ENCODE peak calls at places on chromosomes 1 and 21, in nine cellular contexts. One of them, this sample, is unnamed.

GRCh38 chr1:11802973-11803885 is 2.5 kb downstream of the MTHFR start:
- DNase-seq in HepG2: peak; percentile 64
- DNase-seq in breast epithelium: peak; percentile 83
- DNase-seq in ovary: peak; percentile 97
- DNase-seq in stomach: peak; percentile 89
- DNase-seq in heart left ventricle: peak; percentile 95
- DNase-seq in esophagus muscularis mucosa: peak; percentile 99
- DNase-seq in K562: peak; percentile 88
- DNase-seq in A549: no peak
- DNase-seq in this sample: peak; percentile 88

GRCh38 chr1:246794261-246795093 is 70.3 kb downstream of the SCCPDH start:
- DNase-seq in HepG2: no peak
- DNase-seq in breast epithelium: no peak
- DNase-seq in ovary: no peak
- DNase-seq in stomach: no peak
- DNase-seq in heart left ventricle: no peak
- DNase-seq in esophagus muscularis mucosa: no peak
- DNase-seq in K562: peak; percentile 48
- DNase-seq in A549: peak; percentile 16
- DNase-seq in this sample: no peak

GRCh38 chr1:176102700-176103244 is 104.3 kb downstream of the COP1 start:
- DNase-seq in HepG2: no peak
- DNase-seq in breast epithelium: no peak
- DNase-seq in ovary: no peak
- DNase-seq in stomach: no peak
- DNase-seq in heart left ventricle: no peak
- DNase-seq in esophagus muscularis mucosa: no peak
- DNase-seq in K562: no peak
- DNase-seq in A549: no peak
- DNase-seq in this sample: no peak

GRCh38 chr1:220113136-220113695 is 19.3 kb downstream of the IARS2 start:
- DNase-seq in HepG2: peak; percentile 30
- DNase-seq in breast epithelium: no peak
- DNase-seq in ovary: no peak
- DNase-seq in stomach: no peak
- DNase-seq in heart left ventricle: no peak
- DNase-seq in esophagus muscularis mucosa: no peak
- DNase-seq in K562: peak; percentile 59
- DNase-seq in A549: peak; percentile 49
- DNase-seq in this sample: no peak

GRCh38 chr1:223748405-223748772 is 36.0 kb downstream of the CAPN2 start:
- DNase-seq in HepG2: no peak
- DNase-seq in breast epithelium: no peak
- DNase-seq in ovary: peak; percentile 47
- DNase-seq in stomach: no peak
- DNase-seq in heart left ventricle: no peak
- DNase-seq in esophagus muscularis mucosa: no peak
- DNase-seq in K562: no peak
- DNase-seq in A549: peak; percentile 65
- DNase-seq in this sample: no peak

GRCh38 chr1:23282967-23283366 is 61.1 kb downstream of the HNRNPR start:
- DNase-seq in HepG2: no peak
- DNase-seq in breast epithelium: no peak
- DNase-seq in ovary: no peak
- DNase-seq in stomach: no peak
- DNase-seq in heart left ventricle: no peak
- DNase-seq in esophagus muscularis mucosa: no peak
- DNase-seq in K562: no peak
- DNase-seq in A549: peak; percentile 34
- DNase-seq in this sample: no peak

GRCh38 chr1:109425902-109426277 is 358 bp downstream of the PSMA5 start:
- DNase-seq in HepG2: peak; percentile 59
- DNase-seq in breast epithelium: peak; percentile 54
- DNase-seq in ovary: no peak
- DNase-seq in stomach: peak; percentile 61
- DNase-seq in heart left ventricle: no peak
- DNase-seq in esophagus muscularis mucosa: peak; percentile 93
- DNase-seq in K562: no peak
- DNase-seq in A549: peak; percentile 58
- DNase-seq in this sample: no peak

GRCh38 chr1:18182518-18183160 is 75.0 kb downstream of the IGSF21 start:
- DNase-seq in HepG2: no peak
- DNase-seq in breast epithelium: no peak
- DNase-seq in ovary: no peak
- DNase-seq in stomach: no peak
- DNase-seq in heart left ventricle: no peak
- DNase-seq in esophagus muscularis mucosa: no peak
- DNase-seq in K562: no peak
- DNase-seq in A549: peak; percentile 6
- DNase-seq in this sample: no peak

GRCh38 chr1:152924191-152924590 is 15.8 kb downstream of the IVL start:
- DNase-seq in HepG2: no peak
- DNase-seq in breast epithelium: no peak
- DNase-seq in ovary: no peak
- DNase-seq in stomach: no peak
- DNase-seq in heart left ventricle: no peak
- DNase-seq in esophagus muscularis mucosa: no peak
- DNase-seq in K562: no peak
- DNase-seq in A549: no peak
- DNase-seq in this sample: no peak

GRCh38 chr1:174789399-174789798 is 210.3 kb upstream of the CACYBP start:
- DNase-seq in HepG2: no peak
- DNase-seq in breast epithelium: no peak
- DNase-seq in ovary: no peak
- DNase-seq in stomach: no peak
- DNase-seq in heart left ventricle: no peak
- DNase-seq in esophagus muscularis mucosa: no peak
- DNase-seq in K562: no peak
- DNase-seq in A549: no peak
- DNase-seq in this sample: no peak

GRCh38 chr21:18716578-18717138 is 313.1 kb upstream of the TMPRSS15 start:
- DNase-seq in HepG2: no peak
- DNase-seq in breast epithelium: no peak
- DNase-seq in ovary: no peak
- DNase-seq in stomach: no peak
- DNase-seq in heart left ventricle: no peak
- DNase-seq in esophagus muscularis mucosa: no peak
- DNase-seq in K562: no peak
- DNase-seq in A549: no peak
- DNase-seq in this sample: no peak

GRCh38 chr1:225413708-225414375 is 14.0 kb downstream of the LBR start:
- DNase-seq in HepG2: no peak
- DNase-seq in breast epithelium: no peak
- DNase-seq in ovary: no peak
- DNase-seq in stomach: no peak
- DNase-seq in heart left ventricle: no peak
- DNase-seq in esophagus muscularis mucosa: no peak
- DNase-seq in K562: no peak
- DNase-seq in A549: no peak
- DNase-seq in this sample: no peak

GRCh38 chr1:37795340-37796110 is 1.9 kb downstream of the MANEAL start:
- DNase-seq in HepG2: no peak
- DNase-seq in breast epithelium: peak; percentile 63
- DNase-seq in ovary: peak; percentile 66
- DNase-seq in stomach: peak; percentile 68
- DNase-seq in heart left ventricle: peak; percentile 83
- DNase-seq in esophagus muscularis mucosa: no peak
- DNase-seq in K562: peak; percentile 88
- DNase-seq in A549: no peak
- DNase-seq in this sample: peak; percentile 73

GRCh38 chr1:211559222-211560010 is 19.5 kb downstream of the SLC30A1 start:
- DNase-seq in HepG2: no peak
- DNase-seq in breast epithelium: no peak
- DNase-seq in ovary: no peak
- DNase-seq in stomach: no peak
- DNase-seq in heart left ventricle: no peak
- DNase-seq in esophagus muscularis mucosa: peak; percentile 81
- DNase-seq in K562: no peak
- DNase-seq in A549: no peak
- DNase-seq in this sample: no peak

GRCh38 chr1:27992271-27992670 is 32.5 kb downstream of the XKR8 start:
- DNase-seq in HepG2: no peak
- DNase-seq in breast epithelium: no peak
- DNase-seq in ovary: no peak
- DNase-seq in stomach: no peak
- DNase-seq in heart left ventricle: no peak
- DNase-seq in esophagus muscularis mucosa: no peak
- DNase-seq in K562: no peak
- DNase-seq in A549: no peak
- DNase-seq in this sample: no peak

GRCh38 chr1:201709564-201710295 is 119.2 kb upstream of the IPO9 start:
- DNase-seq in HepG2: peak; percentile 24
- DNase-seq in breast epithelium: peak; percentile 66
- DNase-seq in ovary: peak; percentile 78
- DNase-seq in stomach: peak; percentile 74
- DNase-seq in heart left ventricle: peak; percentile 91
- DNase-seq in esophagus muscularis mucosa: no peak
- DNase-seq in K562: peak; percentile 88
- DNase-seq in A549: peak; percentile 54
- DNase-seq in this sample: peak; percentile 85

GRCh38 chr1:88079036-88079435 is 605.0 kb upstream of the PKN2 start:
- DNase-seq in HepG2: peak; percentile 18
- DNase-seq in breast epithelium: no peak
- DNase-seq in ovary: no peak
- DNase-seq in stomach: no peak
- DNase-seq in heart left ventricle: no peak
- DNase-seq in esophagus muscularis mucosa: no peak
- DNase-seq in K562: peak; percentile 8
- DNase-seq in A549: no peak
- DNase-seq in this sample: no peak

GRCh38 chr1:180863158-180863775 is 49.4 kb upstream of the KIAA1614 start:
- DNase-seq in HepG2: peak; percentile 31
- DNase-seq in breast epithelium: no peak
- DNase-seq in ovary: no peak
- DNase-seq in stomach: no peak
- DNase-seq in heart left ventricle: no peak
- DNase-seq in esophagus muscularis mucosa: no peak
- DNase-seq in K562: peak; percentile 30
- DNase-seq in A549: peak; percentile 50
- DNase-seq in this sample: no peak

GRCh38 chr1:31575373-31576140 is 758 bp upstream of the TINAGL1 start:
- DNase-seq in HepG2: peak; percentile 93
- DNase-seq in breast epithelium: peak; percentile 85
- DNase-seq in ovary: no peak
- DNase-seq in stomach: peak; percentile 91
- DNase-seq in heart left ventricle: no peak
- DNase-seq in esophagus muscularis mucosa: no peak
- DNase-seq in K562: peak; percentile 14
- DNase-seq in A549: no peak
- DNase-seq in this sample: peak; percentile 79

GRCh38 chr1:110310300-110310699 is 28.9 kb upstream of the RBM15 start:
- DNase-seq in HepG2: no peak
- DNase-seq in breast epithelium: no peak
- DNase-seq in ovary: no peak
- DNase-seq in stomach: no peak
- DNase-seq in heart left ventricle: peak; percentile 65
- DNase-seq in esophagus muscularis mucosa: no peak
- DNase-seq in K562: no peak
- DNase-seq in A549: no peak
- DNase-seq in this sample: no peak

DNA sequence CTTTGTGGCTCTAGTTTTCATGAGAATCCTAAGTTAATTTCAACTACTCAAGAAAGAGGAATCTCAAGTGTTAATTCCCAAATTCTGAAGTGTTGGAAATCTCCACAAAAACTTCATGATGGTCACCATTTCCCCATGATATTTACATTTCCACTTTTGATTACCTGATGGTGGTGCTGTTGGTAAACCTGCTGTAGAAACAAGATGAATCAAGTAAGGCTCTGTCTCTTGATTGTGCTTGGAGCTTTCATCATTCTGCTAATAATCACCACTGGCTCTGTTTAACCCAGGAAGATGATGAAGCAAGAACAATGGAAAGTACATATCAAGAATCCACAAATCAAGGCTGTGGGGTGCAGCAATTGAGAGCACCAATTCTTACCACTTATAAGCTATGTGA is 77.8 kb downstream of the C4BPA start:
- DNase-seq in HepG2: no peak
- DNase-seq in breast epithelium: no peak
- DNase-seq in ovary: no peak
- DNase-seq in stomach: no peak
- DNase-seq in heart left ventricle: no peak
- DNase-seq in esophagus muscularis mucosa: no peak
- DNase-seq in K562: no peak
- DNase-seq in A549: peak; percentile 20
- DNase-seq in this sample: no peak
- TF ChIP-seq CTCF in HepG2: peak; percentile 55
- TF ChIP-seq CTCF in breast epithelium: peak; percentile 9
- TF ChIP-seq CTCF in ovary: no peak
- TF ChIP-seq CTCF in stomach: no peak
- TF ChIP-seq CTCF in heart left ventricle: peak; percentile 32
- TF ChIP-seq CTCF in esophagus muscularis mucosa: no peak
- TF ChIP-seq CTCF in K562: peak; percentile 29
- TF ChIP-seq CTCF in A549: peak; percentile 22
- TF ChIP-seq CTCF in this sample: peak; percentile 49

DNA sequence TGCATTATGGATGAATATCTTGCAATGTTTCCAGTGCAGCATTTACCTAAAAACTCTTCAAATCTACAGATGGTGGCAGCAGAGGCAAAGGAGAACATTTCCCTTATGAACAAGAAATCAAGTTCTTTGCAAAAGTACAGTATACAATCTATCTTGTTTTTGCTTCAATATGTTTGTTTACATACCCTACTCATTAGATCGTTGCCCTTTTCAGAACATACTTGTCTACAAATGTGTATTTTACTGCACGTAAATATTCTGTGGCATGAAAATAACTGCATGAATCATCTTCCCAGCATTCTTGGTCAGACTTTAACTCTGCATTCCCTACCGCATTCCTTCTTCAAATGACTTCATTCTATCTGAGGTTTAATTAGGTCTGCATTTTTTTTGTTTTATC is 212.7 kb downstream of the ZP4 start:
- DNase-seq in HepG2: no peak
- DNase-seq in breast epithelium: no peak
- DNase-seq in ovary: no peak
- DNase-seq in stomach: no peak
- DNase-seq in heart left ventricle: no peak
- DNase-seq in esophagus muscularis mucosa: no peak
- DNase-seq in K562: no peak
- DNase-seq in A549: peak; percentile 36
- DNase-seq in this sample: no peak
- TF ChIP-seq POLR2A in HepG2: no peak
- TF ChIP-seq POLR2A in breast epithelium: no peak
- TF ChIP-seq POLR2A in ovary: no peak
- TF ChIP-seq POLR2A in stomach: no peak
- TF ChIP-seq POLR2A in heart left ventricle: no peak
- TF ChIP-seq POLR2A in esophagus muscularis mucosa: no peak
- TF ChIP-seq POLR2A in K562: no peak
- TF ChIP-seq POLR2A in A549: no peak
- TF ChIP-seq POLR2A in this sample: no peak

GRCh38 chr21:30714436-30714835 is 4.1 kb downstream of the KRTAP21-3 start:
- DNase-seq in HepG2: no peak
- DNase-seq in breast epithelium: no peak
- DNase-seq in ovary: no peak
- DNase-seq in stomach: no peak
- DNase-seq in heart left ventricle: no peak
- DNase-seq in esophagus muscularis mucosa: no peak
- DNase-seq in K562: no peak
- DNase-seq in A549: no peak
- DNase-seq in this sample: no peak
- H3K4me1 ChIP-seq in HepG2: no peaks in the 10 kb centered on the region
- H3K4me1 ChIP-seq in breast epithelium: no peaks in the 10 kb centered on the region
- H3K4me1 ChIP-seq in ovary: no peaks in the 10 kb centered on the region
- H3K4me1 ChIP-seq in stomach: no peaks in the 10 kb centered on the region
- H3K4me1 ChIP-seq in heart left ventricle: no peaks in the 10 kb centered on the region
- H3K4me1 ChIP-seq in esophagus muscularis mucosa: no peaks in the 10 kb centered on the region
- H3K4me1 ChIP-seq in K562: no peaks in the 10 kb centered on the region
- H3K4me1 ChIP-seq in A549: no peaks in the 10 kb centered on the region
- H3K4me1 ChIP-seq in this sample: no peaks in the 10 kb centered on the region

GRCh38 chr1:197519741-197520334 is 251.8 kb downstream of the CRB1 start:
- DNase-seq in HepG2: peak; percentile 5
- DNase-seq in breast epithelium: no peak
- DNase-seq in ovary: no peak
- DNase-seq in stomach: no peak
- DNase-seq in heart left ventricle: no peak
- DNase-seq in esophagus muscularis mucosa: no peak
- DNase-seq in K562: peak; percentile 16
- DNase-seq in A549: peak; percentile 3
- DNase-seq in this sample: no peak
- TF ChIP-seq CTCF in HepG2: peak; percentile 17
- TF ChIP-seq CTCF in breast epithelium: peak; percentile 17
- TF ChIP-seq CTCF in ovary: no peak
- TF ChIP-seq CTCF in stomach: no peak
- TF ChIP-seq CTCF in heart left ventricle: peak; percentile 17
- TF ChIP-seq CTCF in esophagus muscularis mucosa: no peak
- TF ChIP-seq CTCF in K562: peak; percentile 48
- TF ChIP-seq CTCF in A549: peak; percentile 50
- TF ChIP-seq CTCF in this sample: peak; percentile 26